ENCODE peak calls at places on chromosomes 6 and 20, in nine cellular contexts. G is left lung; T is activated T-cell treated with anti-CD3 and anti-CD28 coated beads for 1 hour; D is GM13977; B is PC-9; Y is RKO; X is stimulated activated CD8-positive, alpha-beta memory T cell treated with anti-CD3 and anti-CD28 coated beads, Interleukin-15, amount 100 ng/mL, for 1 hour; H is pons; Q is naive thymus-derived CD8-positive, alpha-beta T cell. Z is an unnamed sample.
A peak's percentile ranks its signal among the peaks of the same experiment; 100 is the strongest.

GRCh38 chr6:108609276-108609769 is 48.6 kb downstream of the FOXO3 start:
- DNase-seq in G (no peak), T (no peak), D (no peak), B (no peak), Y (peak; percentile 5), X (no peak), H (peak; percentile 64), Q (no peak), Z (no peak)

GRCh38 chr20:8194721-8195120 is 62.7 kb downstream of the PLCB1 start:
- DNase-seq in G (no peak), T (no peak), D (no peak), B (no peak), Y (no peak), X (no peak), H (no peak), Q (no peak), Z (no peak)

GRCh38 chr6:6746334-6746969 is 157.9 kb downstream of the LY86 start:
- DNase-seq in G (no peak), T (no peak), D (no peak), B (no peak), Y (no peak), X (no peak), H (no peak), Q (no peak), Z (no peak)

GRCh38 chr20:15199698-15200097 is 862.3 kb upstream of the FLRT3 start:
- DNase-seq in G (no peak), T (no peak), D (peak; percentile 12), B (no peak), Y (no peak), X (no peak), H (no peak), Q (no peak), Z (no peak)

GRCh38 chr20:64177787-64178186 is 13.5 kb downstream of the MYT1 start:
- DNase-seq in G (no peak), T (no peak), D (no peak), B (no peak), Y (no peak), X (no peak), H (no peak), Q (no peak), Z (no peak)

GRCh38 chr6:7154341-7155139 is 46.8 kb downstream of the RREB1 start:
- DNase-seq in G (no peak), T (no peak), D (peak; percentile 49), B (no peak), Y (no peak), X (no peak), H (no peak), Q (peak; percentile 33), Z (no peak)

GRCh38 chr6:12229332-12229731 is 60.8 kb upstream of the EDN1 start:
- DNase-seq in G (no peak), T (no peak), D (no peak), B (no peak), Y (no peak), X (no peak), H (no peak), Q (no peak), Z (no peak)

GRCh38 chr6:36599791-36600209 is 5.6 kb downstream of the SRSF3 start:
- DNase-seq in G (no peak), T (peak; percentile 33), D (no peak), B (no peak), Y (no peak), X (no peak), H (no peak), Q (peak; percentile 51), Z (peak; percentile 72)

GRCh38 chr6:163904161-163904560 is 489.6 kb downstream of the QKI start:
- DNase-seq in G (no peak), T (no peak), D (no peak), B (no peak), Y (no peak), X (no peak), H (no peak), Q (no peak), Z (no peak)

GRCh38 chr6:156658186-156658585 is 119.0 kb upstream of the ARID1B start:
- DNase-seq in G (no peak), T (no peak), D (no peak), B (no peak), Y (no peak), X (no peak), H (no peak), Q (no peak), Z (no peak)

GRCh38 chr6:137870744-137871247 is 3.7 kb downstream of the TNFAIP3 start:
- DNase-seq in G (no peak), T (no peak), D (peak; percentile 61), B (no peak), Y (no peak), X (no peak), H (no peak), Q (peak; percentile 52), Z (no peak)

GRCh38 chr6:139342957-139343750 is 31.3 kb downstream of the CITED2 start:
- DNase-seq in G (no peak), T (no peak), D (no peak), B (peak; percentile 76), Y (no peak), X (no peak), H (no peak), Q (no peak), Z (no peak)

GRCh38 chr20:32893878-32894483 is 35.3 kb downstream of the EFCAB8 start:
- DNase-seq in G (no peak), T (no peak), D (no peak), B (no peak), Y (no peak), X (no peak), H (no peak), Q (no peak), Z (no peak)

GRCh38 chr20:4082406-4083102 is 67.2 kb upstream of the RNF24 start:
- DNase-seq in G (peak; percentile 75), T (peak; percentile 14), D (peak; percentile 40), B (peak; percentile 44), Y (no peak), X (peak; percentile 12), H (peak; percentile 67), Q (peak; percentile 32), Z (no peak)

GRCh38 chr6:53662457-53662856 is 3.1 kb downstream of the KLHL31 start:
- DNase-seq in G (no peak), T (no peak), D (no peak), B (no peak), Y (no peak), X (no peak), H (no peak), Q (no peak), Z (no peak)

GRCh38 chr6:148513145-148514071 is 170.8 kb downstream of the SASH1 start:
- DNase-seq in G (no peak), T (no peak), D (no peak), B (no peak), Y (no peak), X (no peak), H (peak; percentile 78), Q (no peak), Z (no peak)

GRCh38 chr6:121523628-121524027 is 88.2 kb downstream of the GJA1 start:
- DNase-seq in G (no peak), T (no peak), D (no peak), B (no peak), Y (no peak), X (no peak), H (no peak), Q (no peak), Z (no peak)

GRCh38 chr6:138817799-138818198 is 21.9 kb downstream of the ECT2L start:
- DNase-seq in G (no peak), T (no peak), D (no peak), B (peak; percentile 100), Y (peak; percentile 55), X (no peak), H (no peak), Q (no peak), Z (no peak)

GRCh38 chr6:57432162-57432561 is 114.7 kb downstream of the PRIM2 start:
- DNase-seq in G (no peak), T (no peak), D (no peak), B (no peak), Y (no peak), X (no peak), H (no peak), Q (no peak), Z (no peak)

GRCh38 chr20:16488086-16488485 is 85.2 kb downstream of the KIF16B start:
- DNase-seq in G (no peak), T (no peak), D (no peak), B (no peak), Y (no peak), X (no peak), H (peak; percentile 15), Q (no peak), Z (no peak)

GRCh38 chr20:10434832-10435812 is at the start of gene SLX4IP:
- DNase-seq in G (peak; percentile 95), T (peak; percentile 67), D (peak; percentile 79), B (peak; percentile 92), Y (peak; percentile 98), X (peak; percentile 67), H (peak; percentile 98), Q (peak; percentile 83), Z (peak; percentile 71)

GRCh38 chr20:47125553-47126373 is 230.7 kb downstream of the ZMYND8 start:
- DNase-seq in G (no peak), T (no peak), D (no peak), B (peak; percentile 54), Y (no peak), X (no peak), H (no peak), Q (no peak), Z (no peak)

GRCh38 chr6:19478273-19478672 is 358.9 kb upstream of the ID4 start:
- DNase-seq in G (no peak), T (no peak), D (no peak), B (no peak), Y (no peak), X (no peak), H (no peak), Q (no peak), Z (no peak)

GRCh38 chr20:14245368-14245970 is 91.9 kb downstream of the FLRT3 start:
- DNase-seq in G (no peak), T (no peak), D (no peak), B (no peak), Y (no peak), X (no peak), H (no peak), Q (no peak), Z (no peak)

GRCh38 chr20:40521962-40522361 is 167.1 kb downstream of the MAFB start:
- DNase-seq in G (no peak), T (no peak), D (no peak), B (no peak), Y (no peak), X (no peak), H (no peak), Q (no peak), Z (no peak)

GRCh38 chr6:77688641-77689040 is 35.8 kb downstream of the MEI4 start:
- DNase-seq in G (no peak), T (no peak), D (no peak), B (no peak), Y (no peak), X (no peak), H (no peak), Q (no peak), Z (no peak)

GRCh38 chr6:163398796-163399195 is 15.7 kb upstream of the QKI start:
- DNase-seq in G (no peak), T (no peak), D (no peak), B (no peak), Y (no peak), X (no peak), H (peak; percentile 83), Q (no peak), Z (peak; percentile 26)

GRCh38 chr20:55140631-55141030 is 665.2 kb downstream of the DOK5 start:
- DNase-seq in G (no peak), T (no peak), D (no peak), B (no peak), Y (no peak), X (no peak), H (no peak), Q (no peak), Z (no peak)

GRCh38 chr20:50248104-50248631 is 57.5 kb downstream of the CEBPB start:
- DNase-seq in G (no peak), T (no peak), D (no peak), B (peak; percentile 88), Y (no peak), X (no peak), H (no peak), Q (no peak), Z (no peak)

GRCh38 chr6:169623343-169623742 is 78.5 kb downstream of the WDR27 start:
- DNase-seq in G (no peak), T (no peak), D (no peak), B (no peak), Y (no peak), X (no peak), H (no peak), Q (no peak), Z (no peak)

GRCh38 chr6:163941471-163941980 is 527.0 kb downstream of the QKI start:
- DNase-seq in G (no peak), T (no peak), D (no peak), B (no peak), Y (no peak), X (no peak), H (no peak), Q (no peak), Z (no peak)